ENCODE peak calls at places on chromosomes 4 and X, in eight cellular contexts. K is HepG2, E is body of pancreas, P is tibial nerve, Q is ovary, Z is A549, A is endothelial cell of umbilical vein, L is gastrocnemius medialis. R is an unnamed sample.

GRCh38 chr4:921830-922331 is 10.2 kb downstream of the GAK start:
- DNase-seq in K (no peak), E (no peak), P (no peak), Q (peak; percentile 11), Z (no peak), A (no peak), L (no peak), R (no peak)

GRCh38 chr4:95248713-95249401 is 299.9 kb downstream of the UNC5C start:
- DNase-seq in K (peak; percentile 6), E (no peak), P (no peak), Q (no peak), Z (no peak), A (no peak), L (no peak), R (no peak)

GRCh38 chrX:154696328-154697045 is 43.1 kb upstream of the CTAG2 start:
- DNase-seq in K (no peak), E (no peak), P (no peak), Q (no peak), Z (no peak), A (peak; percentile 3), L (no peak), R (peak; percentile 30)

GRCh38 chrX:21798677-21799219 is 40.7 kb upstream of the MBTPS2 start:
- DNase-seq in K (peak; percentile 66), E (peak; percentile 69), P (no peak), Q (no peak), Z (peak; percentile 9), A (no peak), L (peak; percentile 14), R (peak; percentile 11)

GRCh38 chr4:111398906-111399330 is 746.3 kb upstream of the FAM241A start:
- DNase-seq in K (no peak), E (no peak), P (no peak), Q (no peak), Z (no peak), A (no peak), L (no peak), R (no peak)

GRCh38 chr4:13476915-13477314 is 7.2 kb downstream of the RAB28 start:
- DNase-seq in K (no peak), E (no peak), P (no peak), Q (no peak), Z (no peak), A (peak; percentile 10), L (no peak), R (no peak)

GRCh38 chr4:57265831-57266582 is 155.8 kb upstream of the IGFBP7 start:
- DNase-seq in K (no peak), E (no peak), P (no peak), Q (no peak), Z (no peak), A (peak; percentile 94), L (no peak), R (no peak)

GRCh38 chr4:95362906-95363578 is 185.7 kb downstream of the UNC5C start:
- DNase-seq in K (peak; percentile 14), E (no peak), P (no peak), Q (peak; percentile 39), Z (no peak), A (peak; percentile 54), L (no peak), R (peak; percentile 6)

GRCh38 chr4:2650276-2650675 is 105.9 kb downstream of the TNIP2 start:
- DNase-seq in K (no peak), E (no peak), P (no peak), Q (no peak), Z (no peak), A (no peak), L (peak; percentile 16), R (no peak)

GRCh38 chr4:112519689-112520597 is 4.0 kb upstream of the NEUROG2 start:
- DNase-seq in K (no peak), E (no peak), P (no peak), Q (no peak), Z (no peak), A (no peak), L (no peak), R (no peak)

GRCh38 chr4:2084316-2084715 is 25.2 kb downstream of the NAT8L start:
- DNase-seq in K (no peak), E (no peak), P (no peak), Q (peak; percentile 14), Z (no peak), A (no peak), L (no peak), R (no peak)

GRCh38 chr4:48481581-48481980 is 1.6 kb upstream of the SLC10A4 start:
- DNase-seq in K (no peak), E (no peak), P (no peak), Q (no peak), Z (no peak), A (no peak), L (no peak), R (no peak)

GRCh38 chrX:10467793-10468192 is 152.6 kb downstream of the MID1 start:
- DNase-seq in K (no peak), E (no peak), P (no peak), Q (no peak), Z (no peak), A (no peak), L (no peak), R (no peak)

GRCh38 chr4:139028191-139028661 is 12.6 kb downstream of the NOCT start:
- DNase-seq in K (no peak), E (peak; percentile 93), P (no peak), Q (no peak), Z (no peak), A (no peak), L (peak; percentile 85), R (no peak)

GRCh38 chrX:91435465-91435864 is 826 bp downstream of the PABPC5 start:
- DNase-seq in K (no peak), E (no peak), P (no peak), Q (peak; percentile 35), Z (no peak), A (no peak), L (no peak), R (no peak)

GRCh38 chr4:161856711-161857326 is 307.0 kb downstream of the FSTL5 start:
- DNase-seq in K (no peak), E (no peak), P (no peak), Q (no peak), Z (no peak), A (no peak), L (no peak), R (no peak)

GRCh38 chrX:77910108-77910840 is at the start of gene ATP7A:
- DNase-seq in K (peak; percentile 84), E (peak; percentile 93), P (peak; percentile 61), Q (peak; percentile 88), Z (peak; percentile 95), A (peak; percentile 87), L (peak; percentile 77), R (peak; percentile 58)
- TF ChIP-seq POLR2A in K (peak; percentile 52), E (peak; percentile 76), P (no peak), Q (no peak), Z (peak; percentile 39), A (no peak), L (peak; percentile 56), R (peak; percentile 29)

DNA sequence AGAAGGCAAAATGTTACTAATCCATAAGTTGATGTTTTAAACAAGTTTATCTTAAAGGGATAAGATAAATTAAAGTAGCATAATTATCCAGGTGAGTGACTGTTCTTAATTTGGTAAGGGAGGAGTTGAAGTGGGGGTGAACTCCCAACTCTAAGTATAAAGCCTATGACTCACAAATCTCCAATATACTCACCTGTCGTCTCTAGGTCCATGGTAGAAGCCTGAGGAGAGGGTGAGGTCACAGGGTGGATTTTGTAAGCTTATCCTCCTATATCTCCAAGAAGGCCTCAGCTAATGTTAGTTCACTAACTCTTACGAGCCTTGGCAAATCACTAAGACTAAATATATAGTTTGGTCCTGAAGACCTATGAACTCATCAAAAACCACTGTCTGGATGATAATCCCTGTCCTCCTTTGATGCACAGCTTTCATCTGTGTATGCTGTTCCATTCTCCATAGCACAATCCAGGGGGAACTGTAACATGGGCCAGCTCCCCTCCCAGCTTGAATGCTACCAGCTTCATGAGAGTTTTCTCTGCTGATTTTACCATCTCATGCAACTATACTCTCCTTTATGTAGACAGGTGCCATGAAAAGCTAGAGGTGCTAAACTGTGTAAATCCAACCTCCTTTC is 158.7 kb downstream of the BTC start:
- DNase-seq in K (no peak), E (no peak), P (no peak), Q (no peak), Z (no peak), A (no peak), L (no peak), R (no peak)
- TF ChIP-seq POLR2A in K (no peak), E (no peak), P (no peak), Q (no peak), Z (no peak), A (no peak), L (no peak), R (no peak)

GRCh38 chr4:96473246-96473645 is 633.4 kb downstream of the PDHA2 start:
- DNase-seq in K (no peak), E (no peak), P (no peak), Q (no peak), Z (no peak), A (no peak), L (no peak), R (no peak)

DNA sequence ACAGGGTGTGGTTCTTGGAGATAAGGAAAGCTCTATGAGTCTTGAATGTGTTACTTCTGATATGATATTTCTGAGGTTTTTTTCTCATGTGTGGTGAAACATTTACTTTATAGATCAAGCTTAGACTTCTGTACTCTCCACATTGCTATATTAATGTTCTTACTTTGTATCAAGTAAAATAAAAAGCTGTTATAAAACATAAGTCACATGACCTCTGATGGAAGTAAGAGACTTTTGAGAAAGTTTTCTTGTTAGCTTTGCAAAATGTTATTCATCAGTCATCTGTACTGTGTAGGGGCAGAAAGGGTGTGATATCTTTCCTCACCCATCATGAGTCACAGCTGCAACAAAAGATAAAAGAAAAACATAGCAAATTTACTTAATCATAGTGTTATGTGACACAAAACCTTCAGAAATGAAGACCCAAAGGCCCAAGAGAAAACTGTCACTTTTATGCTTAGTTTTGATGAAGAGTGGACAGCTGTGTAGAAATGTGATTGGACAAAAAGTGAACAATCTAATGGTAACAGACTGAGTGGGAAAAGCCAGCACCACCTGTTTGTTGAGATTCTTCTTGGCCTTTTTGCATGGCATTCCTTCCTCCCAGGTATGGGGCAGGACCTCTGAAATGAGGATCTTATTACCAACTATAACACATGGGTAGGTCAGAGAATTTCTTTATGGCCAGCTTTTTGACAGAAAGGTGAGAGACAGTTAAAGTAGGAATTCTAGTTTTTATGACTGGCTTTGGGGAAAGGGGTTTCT is 632.4 kb downstream of the PDHA2 start:
- DNase-seq in K (no peak), E (no peak), P (no peak), Q (no peak), Z (no peak), A (peak; percentile 28), L (no peak), R (no peak)
- TF ChIP-seq POLR2A in K (no peak), E (no peak), P (no peak), Q (no peak), Z (no peak), A (no peak), L (no peak), R (no peak)

DNA sequence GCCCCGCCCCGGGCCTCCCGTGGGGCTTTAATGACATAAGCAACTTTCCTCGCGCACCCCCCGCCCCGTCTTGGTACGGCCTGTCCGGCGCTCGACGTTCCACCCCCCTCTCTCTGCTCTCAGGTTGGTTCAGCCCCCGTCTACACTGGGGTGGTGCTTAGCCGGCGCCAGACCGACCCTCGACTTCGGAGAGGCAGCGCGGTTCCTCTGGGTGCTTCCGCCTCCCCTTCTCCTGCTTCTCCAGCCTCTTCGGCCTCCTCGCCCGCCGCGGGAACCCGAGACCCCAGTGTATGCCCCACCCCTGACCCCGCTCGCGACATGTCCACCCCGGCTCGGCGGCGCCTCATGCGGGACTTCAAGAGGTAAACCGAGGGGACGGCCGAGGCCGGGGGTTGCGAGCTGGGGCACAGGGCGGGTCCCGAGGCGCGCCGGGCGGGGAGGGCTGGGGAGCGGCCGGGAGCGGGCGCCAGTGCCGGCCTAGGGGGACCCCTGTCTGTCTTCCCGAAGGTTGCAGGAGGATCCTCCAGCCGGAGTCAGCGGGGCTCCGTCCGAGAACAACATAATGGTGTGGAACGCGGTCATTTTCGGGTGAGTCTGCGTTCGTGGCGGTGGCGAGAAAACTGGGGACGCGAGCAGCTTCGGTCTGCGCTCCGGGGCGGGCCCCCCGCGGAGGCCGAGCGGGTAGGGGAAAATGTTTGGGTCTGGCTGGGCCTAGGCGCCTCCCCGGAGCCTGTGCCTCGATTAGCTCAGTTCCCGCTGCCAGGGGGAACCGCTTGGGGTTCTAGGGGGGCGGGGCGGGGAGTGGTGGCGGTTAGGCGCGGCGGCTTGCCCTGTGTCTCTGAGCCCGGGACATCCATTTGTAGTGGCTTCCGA is at the start of gene UBE2A:
- DNase-seq in K (peak; percentile 69), E (peak; percentile 92), P (peak; percentile 79), Q (peak; percentile 91), Z (peak; percentile 85), A (peak; percentile 90), L (peak; percentile 82), R (peak; percentile 81)
- TF ChIP-seq POLR2A in K (peak; percentile 95), E (peak; percentile 94), P (peak; percentile 34), Q (peak; percentile 70), Z (peak; percentile 95), A (peak; percentile 82), L (peak; percentile 80), R (peak; percentile 96)